ENCODE peak calls at places on chromosomes 11 and 22, in five cellular contexts. One of them, this sample, is unnamed.

GRCh38 chr22:47193606-47194316 is 431.3 kb downstream of the TBC1D22A start:
- DNase-seq in HT1080: no peak
- DNase-seq in stimulated activated CD8-positive, alpha-beta memory T cell treated with anti-CD3 and anti-CD28 coated beads, Interleukin-15, amount 100 ng/mL, for 24 hours: no peak
- DNase-seq in NCI-H2081: no peak
- DNase-seq in choroid plexus epithelial cell: no peak
- DNase-seq in this sample: peak; percentile 66

GRCh38 chr11:130404727-130405126 is 23.7 kb downstream of the ADAMTS8 start:
- DNase-seq in HT1080: no peak
- DNase-seq in stimulated activated CD8-positive, alpha-beta memory T cell treated with anti-CD3 and anti-CD28 coated beads, Interleukin-15, amount 100 ng/mL, for 24 hours: no peak
- DNase-seq in NCI-H2081: no peak
- DNase-seq in choroid plexus epithelial cell: no peak
- DNase-seq in this sample: no peak

GRCh38 chr11:107929611-107930200 is 1.5 kb downstream of the RAB39A start:
- DNase-seq in HT1080: no peak
- DNase-seq in stimulated activated CD8-positive, alpha-beta memory T cell treated with anti-CD3 and anti-CD28 coated beads, Interleukin-15, amount 100 ng/mL, for 24 hours: no peak
- DNase-seq in NCI-H2081: no peak
- DNase-seq in choroid plexus epithelial cell: no peak
- DNase-seq in this sample: no peak

GRCh38 chr11:43021466-43021865 is 290.3 kb upstream of the API5 start:
- DNase-seq in HT1080: peak; percentile 11
- DNase-seq in stimulated activated CD8-positive, alpha-beta memory T cell treated with anti-CD3 and anti-CD28 coated beads, Interleukin-15, amount 100 ng/mL, for 24 hours: no peak
- DNase-seq in NCI-H2081: no peak
- DNase-seq in choroid plexus epithelial cell: no peak
- DNase-seq in this sample: no peak

GRCh38 chr22:35301370-35301874 is 1.7 kb downstream of the TOM1 start:
- DNase-seq in HT1080: peak; percentile 54
- DNase-seq in stimulated activated CD8-positive, alpha-beta memory T cell treated with anti-CD3 and anti-CD28 coated beads, Interleukin-15, amount 100 ng/mL, for 24 hours: no peak
- DNase-seq in NCI-H2081: no peak
- DNase-seq in choroid plexus epithelial cell: peak; percentile 99
- DNase-seq in this sample: peak; percentile 81

GRCh38 chr22:43876866-43877509 is 14.7 kb upstream of the SULT4A1 start:
- DNase-seq in HT1080: no peak
- DNase-seq in stimulated activated CD8-positive, alpha-beta memory T cell treated with anti-CD3 and anti-CD28 coated beads, Interleukin-15, amount 100 ng/mL, for 24 hours: no peak
- DNase-seq in NCI-H2081: no peak
- DNase-seq in choroid plexus epithelial cell: no peak
- DNase-seq in this sample: peak; percentile 54

GRCh38 chr11:126591966-126592489 is 236.5 kb downstream of the ST3GAL4 start:
- DNase-seq in HT1080: no peak
- DNase-seq in stimulated activated CD8-positive, alpha-beta memory T cell treated with anti-CD3 and anti-CD28 coated beads, Interleukin-15, amount 100 ng/mL, for 24 hours: no peak
- DNase-seq in NCI-H2081: no peak
- DNase-seq in choroid plexus epithelial cell: no peak
- DNase-seq in this sample: peak; percentile 51

GRCh38 chr22:36017661-36018091 is 10.9 kb downstream of the RBFOX2 start:
- DNase-seq in HT1080: no peak
- DNase-seq in stimulated activated CD8-positive, alpha-beta memory T cell treated with anti-CD3 and anti-CD28 coated beads, Interleukin-15, amount 100 ng/mL, for 24 hours: no peak
- DNase-seq in NCI-H2081: peak; percentile 13
- DNase-seq in choroid plexus epithelial cell: no peak
- DNase-seq in this sample: no peak

GRCh38 chr22:45476814-45477213 is 25.9 kb upstream of the FBLN1 start:
- DNase-seq in HT1080: no peak
- DNase-seq in stimulated activated CD8-positive, alpha-beta memory T cell treated with anti-CD3 and anti-CD28 coated beads, Interleukin-15, amount 100 ng/mL, for 24 hours: no peak
- DNase-seq in NCI-H2081: no peak
- DNase-seq in choroid plexus epithelial cell: no peak
- DNase-seq in this sample: no peak

GRCh38 chr11:80916180-80916811 is 1475.5 kb upstream of the TENM4 start:
- DNase-seq in HT1080: no peak
- DNase-seq in stimulated activated CD8-positive, alpha-beta memory T cell treated with anti-CD3 and anti-CD28 coated beads, Interleukin-15, amount 100 ng/mL, for 24 hours: no peak
- DNase-seq in NCI-H2081: no peak
- DNase-seq in choroid plexus epithelial cell: no peak
- DNase-seq in this sample: no peak

GRCh38 chr11:134792044-134792443 is 380.0 kb upstream of the B3GAT1 start:
- DNase-seq in HT1080: peak; percentile 8
- DNase-seq in stimulated activated CD8-positive, alpha-beta memory T cell treated with anti-CD3 and anti-CD28 coated beads, Interleukin-15, amount 100 ng/mL, for 24 hours: no peak
- DNase-seq in NCI-H2081: no peak
- DNase-seq in choroid plexus epithelial cell: no peak
- DNase-seq in this sample: no peak

GRCh38 chr22:25395468-25395867 is 169.0 kb upstream of the GRK3 start:
- DNase-seq in HT1080: no peak
- DNase-seq in stimulated activated CD8-positive, alpha-beta memory T cell treated with anti-CD3 and anti-CD28 coated beads, Interleukin-15, amount 100 ng/mL, for 24 hours: no peak
- DNase-seq in NCI-H2081: no peak
- DNase-seq in choroid plexus epithelial cell: no peak
- DNase-seq in this sample: no peak

GRCh38 chr11:83571301-83571700 is 285.1 kb upstream of the CCDC90B start:
- DNase-seq in HT1080: no peak
- DNase-seq in stimulated activated CD8-positive, alpha-beta memory T cell treated with anti-CD3 and anti-CD28 coated beads, Interleukin-15, amount 100 ng/mL, for 24 hours: no peak
- DNase-seq in NCI-H2081: no peak
- DNase-seq in choroid plexus epithelial cell: peak; percentile 38
- DNase-seq in this sample: no peak

GRCh38 chr11:47395225-47396048 is 13.0 kb upstream of the SLC39A13 start:
- DNase-seq in HT1080: no peak
- DNase-seq in stimulated activated CD8-positive, alpha-beta memory T cell treated with anti-CD3 and anti-CD28 coated beads, Interleukin-15, amount 100 ng/mL, for 24 hours: no peak
- DNase-seq in NCI-H2081: no peak
- DNase-seq in choroid plexus epithelial cell: no peak
- DNase-seq in this sample: peak; percentile 90

GRCh38 chr11:30789270-30789669 is 203.1 kb upstream of the MPPED2 start:
- DNase-seq in HT1080: peak; percentile 3
- DNase-seq in stimulated activated CD8-positive, alpha-beta memory T cell treated with anti-CD3 and anti-CD28 coated beads, Interleukin-15, amount 100 ng/mL, for 24 hours: no peak
- DNase-seq in NCI-H2081: no peak
- DNase-seq in choroid plexus epithelial cell: peak; percentile 36
- DNase-seq in this sample: no peak